ENCODE peak calls at places on chromosomes 12 and 14, in six cellular contexts. E is GM23338, U is astrocyte, R is tibial artery, G is PC-9, W is psoas muscle. M is an unnamed sample. For H3K27me3, the result is how much of the 10 kb centered on the place peaks cover.

GRCh38 chr12:56528836-56529235 is 7.2 kb downstream of the RBMS2 start:
- DNase-seq in E (no peak), U (peak), R (no peak), G (no peak), W (no peak), M (no peak)

GRCh38 chr14:20658246-20658645 is 16.8 kb upstream of the OR6S1 start:
- DNase-seq in E (no peak), U (no peak), R (no peak), G (no peak), W (no peak), M (no peak)

GRCh38 chr12:21330682-21331253 is 3.9 kb downstream of the SLCO1A2 start:
- DNase-seq in E (peak), U (peak), R (no peak), G (no peak), W (no peak), M (no peak)

GRCh38 chr12:131830335-131831020 is 2.3 kb downstream of the MMP17 start:
- DNase-seq in E (peak), U (peak), R (peak), G (peak), W (peak), M (no peak)

GRCh38 chr12:1353451-1353850 is 240.9 kb downstream of the FBXL14 start:
- DNase-seq in E (no peak), U (no peak), R (no peak), G (no peak), W (no peak), M (no peak)

GRCh38 chr12:127941332-127941731 is 325.6 kb upstream of the TMEM132C start:
- DNase-seq in E (no peak), U (peak), R (no peak), G (no peak), W (no peak), M (no peak)

GRCh38 chr14:56005580-56006053 is 112.6 kb upstream of the PELI2 start:
- DNase-seq in E (no peak), U (peak), R (no peak), G (no peak), W (no peak), M (no peak)

GRCh38 chr14:76564471-76565119 is 188.7 kb downstream of the ESRRB start:
- DNase-seq in E (peak), U (no peak), R (no peak), G (no peak), W (no peak), M (no peak)

GRCh38 chr12:105020241-105020962 is 34.3 kb downstream of the NOPCHAP1 start:
- DNase-seq in E (peak), U (no peak), R (no peak), G (no peak), W (no peak), M (no peak)

GRCh38 chr12:90065301-90065801 is 356.7 kb upstream of the ATP2B1 start:
- DNase-seq in E (peak), U (no peak), R (no peak), G (no peak), W (no peak), M (no peak)

GRCh38 chr12:108542320-108542719 is 18.7 kb downstream of the SART3 start:
- DNase-seq in E (no peak), U (no peak), R (no peak), G (no peak), W (no peak), M (no peak)

GRCh38 chr14:103392106-103392505 is 6.9 kb downstream of the MARK3 start:
- DNase-seq in E (no peak), U (no peak), R (peak), G (no peak), W (no peak), M (no peak)

GRCh38 chr14:103388664-103389063 is 3.4 kb downstream of the MARK3 start:
- DNase-seq in E (no peak), U (no peak), R (no peak), G (no peak), W (no peak), M (no peak)

GRCh38 chr14:103392572-103392971 is 7.4 kb downstream of the MARK3 start:
- DNase-seq in E (no peak), U (no peak), R (no peak), G (no peak), W (no peak), M (no peak)

GRCh38 chr14:103391048-103391447 is 5.8 kb downstream of the MARK3 start:
- DNase-seq in E (peak), U (peak), R (no peak), G (peak), W (no peak), M (peak)

DNA sequence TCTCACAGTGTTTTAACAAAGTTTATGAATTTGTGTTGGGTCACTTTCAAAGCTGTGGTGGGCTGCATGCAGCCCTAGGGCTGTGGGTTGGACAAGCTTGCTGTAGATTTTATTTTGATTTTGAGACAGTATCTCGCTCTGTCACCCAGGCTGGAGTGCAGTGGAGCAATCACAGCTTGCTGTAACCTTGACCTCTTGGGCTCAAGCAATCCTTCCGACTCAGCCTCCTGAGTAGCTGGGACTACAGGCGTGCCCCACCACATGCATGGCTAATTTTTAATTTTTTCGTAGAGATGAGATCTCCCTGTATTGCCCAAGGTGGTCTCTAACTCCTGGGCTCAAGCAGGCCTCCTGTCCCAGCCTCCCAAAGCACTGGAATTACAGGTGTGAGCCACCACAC is 5.4 kb downstream of the MARK3 start:
- DNase-seq in E (no peak), U (no peak), R (no peak), G (no peak), W (no peak), M (no peak)
- H3K27ac ChIP-seq in E (peak), U (no peak), R (no peak), G (peak), W (no peak), M (no peak)

GRCh38 chr14:23006544-23007419 is 3.2 kb downstream of the C14orf93 start:
- DNase-seq in E (peak), U (peak), R (peak), G (peak), W (peak), M (peak)
- TF ChIP-seq CTCF in E (no peak), U (no peak), R (no peak), G (no peak), W (peak), M (peak)

DNA sequence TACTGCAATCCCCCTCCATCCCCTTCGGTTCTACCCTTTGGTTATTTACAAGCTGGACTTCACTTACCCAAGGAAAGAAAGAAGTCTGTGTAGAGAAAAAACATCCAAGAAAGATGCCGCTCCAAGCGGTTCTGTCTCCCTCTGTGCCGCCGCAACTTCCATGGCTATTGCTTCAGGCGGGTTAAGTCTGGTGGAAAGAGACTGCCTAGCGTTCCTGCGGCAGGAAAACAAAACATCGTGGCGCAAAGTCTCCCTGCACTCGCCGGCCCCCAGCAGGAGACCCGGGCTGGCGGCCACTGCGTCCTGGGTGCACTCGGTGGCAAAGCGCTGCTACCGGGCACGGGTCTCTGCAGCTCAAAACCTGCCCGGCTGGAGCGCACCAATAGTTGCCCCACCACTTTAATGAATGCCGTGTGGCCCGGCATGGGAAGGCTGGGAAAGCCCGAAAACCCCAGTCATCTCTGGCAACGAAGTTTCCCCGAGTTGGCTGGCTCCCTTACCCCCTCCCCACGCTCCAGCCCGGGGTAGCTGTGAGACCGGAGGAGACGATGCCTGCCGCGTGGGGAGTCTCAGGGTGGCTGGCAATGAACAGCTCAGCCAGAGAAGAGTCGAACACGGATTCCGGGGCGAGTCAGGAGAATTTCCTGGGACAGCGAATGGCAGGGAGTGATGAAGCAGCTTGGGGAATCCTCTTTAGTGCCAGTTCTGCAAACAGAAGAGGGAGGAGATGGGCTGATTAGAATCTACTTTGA is 3.5 kb upstream of the KCNK10 start:
- DNase-seq in E (peak), U (no peak), R (no peak), G (no peak), W (no peak), M (no peak)
- H3K27me3 ChIP-seq in E (half or more), U (half or more), R (under half), G (under half), W (half or more), M (half or more)

DNA sequence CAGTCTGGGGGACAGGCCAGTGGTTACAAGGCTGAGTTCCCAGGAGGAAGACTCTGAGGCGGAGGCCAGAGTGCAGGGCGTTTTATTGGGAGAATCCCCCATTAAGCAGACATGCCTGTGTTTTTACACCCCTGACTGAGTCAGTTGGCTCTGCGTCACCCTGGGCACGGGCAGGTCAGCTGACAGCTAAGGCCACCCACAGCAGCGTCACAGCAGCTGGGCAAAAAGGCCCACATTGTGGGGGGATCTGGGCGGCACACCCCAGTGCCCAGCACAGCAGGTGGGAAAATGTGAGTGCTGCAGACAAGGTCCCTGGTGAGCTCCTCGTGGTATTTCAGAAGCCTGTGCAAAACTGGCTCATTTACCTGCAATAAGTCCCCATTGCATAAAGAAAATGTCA is 184.7 kb downstream of the AACS start:
- DNase-seq in E (no peak), U (no peak), R (no peak), G (no peak), W (no peak), M (no peak)
- H3K27ac ChIP-seq in E (no peak), U (no peak), R (no peak), G (no peak), W (no peak), M (no peak)

DNA sequence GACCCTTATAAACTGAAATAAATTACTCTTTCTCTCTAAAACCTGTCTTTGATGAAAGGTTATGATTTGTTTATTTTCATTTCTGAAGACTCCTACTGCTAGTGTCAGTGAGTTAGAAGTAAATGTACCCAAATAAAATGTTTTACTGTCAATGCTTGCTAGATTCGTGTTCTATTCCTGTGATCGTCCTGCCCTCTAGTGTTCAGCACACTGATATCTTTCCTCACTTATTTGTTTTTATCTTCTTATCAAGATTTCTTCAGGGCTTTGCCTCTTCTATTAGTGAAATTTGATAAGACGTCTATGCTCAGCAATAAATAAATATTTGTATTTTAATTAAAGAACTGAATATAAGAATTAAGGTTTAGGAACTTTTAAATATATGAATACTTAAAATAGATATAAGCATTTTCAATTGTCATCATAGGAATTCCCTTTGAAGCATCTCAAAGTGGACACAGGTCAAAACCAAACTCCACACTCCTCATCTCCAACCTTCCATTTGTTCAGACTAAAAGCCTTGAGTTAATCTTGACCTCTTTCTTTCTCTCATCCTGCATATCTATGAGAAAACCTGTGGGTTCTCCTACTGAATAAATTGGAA is 75.8 kb downstream of the C12orf50 start:
- DNase-seq in E (peak), U (peak), R (no peak), G (peak), W (no peak), M (no peak)
- TF ChIP-seq CTCF in E (peak), U (peak), R (peak), G (peak), W (peak), M (no peak)

DNA sequence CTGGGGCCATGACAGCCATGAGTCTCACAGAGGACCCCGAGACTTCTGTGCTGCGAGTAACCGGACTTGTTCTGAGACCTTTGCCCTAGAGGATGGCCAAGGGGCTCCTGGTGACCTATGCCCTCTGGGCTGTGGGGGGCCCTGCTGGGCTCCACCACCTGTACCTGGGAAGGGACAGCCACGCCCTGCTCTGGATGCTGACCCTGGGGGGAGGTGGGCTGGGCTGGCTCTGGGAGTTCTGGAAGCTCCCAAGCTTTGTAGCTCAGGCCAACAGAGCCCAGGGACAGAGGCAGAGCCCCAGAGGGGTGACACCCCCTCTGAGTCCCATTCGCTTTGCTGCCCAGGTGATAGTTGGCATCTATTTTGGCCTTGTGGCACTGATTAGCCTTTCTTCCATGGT is 2.1 kb downstream of the DNAJC22 start:
- DNase-seq in E (no peak), U (no peak), R (peak), G (no peak), W (no peak), M (no peak)
- H3K27me3 ChIP-seq in E (half or more), U (under half), R (under half), G (under half), W (half or more), M (half or more)

DNA sequence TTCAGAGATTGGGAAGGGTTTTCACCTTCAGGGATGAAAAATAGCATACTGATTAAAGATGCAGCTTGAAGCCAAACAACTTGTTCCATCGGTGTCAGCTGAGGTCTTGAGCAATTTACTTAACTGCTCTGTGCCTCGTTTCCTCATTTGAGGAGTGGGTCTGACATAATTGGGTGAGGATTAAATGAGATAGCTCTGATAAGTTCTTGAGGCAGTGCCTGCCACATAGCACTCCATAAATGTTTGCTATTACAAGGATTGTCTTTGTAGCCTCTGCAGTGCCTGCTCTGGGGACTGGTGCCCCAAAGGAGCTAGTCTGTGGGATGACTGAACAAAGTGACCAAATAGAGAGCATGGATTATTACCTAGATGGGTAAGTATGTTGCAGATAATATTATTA is 50.6 kb downstream of the ATP23 start:
- DNase-seq in E (no peak), U (no peak), R (no peak), G (no peak), W (no peak), M (no peak)
- H3K27ac ChIP-seq in E (no peak), U (no peak), R (no peak), G (no peak), W (no peak), M (no peak)

DNA sequence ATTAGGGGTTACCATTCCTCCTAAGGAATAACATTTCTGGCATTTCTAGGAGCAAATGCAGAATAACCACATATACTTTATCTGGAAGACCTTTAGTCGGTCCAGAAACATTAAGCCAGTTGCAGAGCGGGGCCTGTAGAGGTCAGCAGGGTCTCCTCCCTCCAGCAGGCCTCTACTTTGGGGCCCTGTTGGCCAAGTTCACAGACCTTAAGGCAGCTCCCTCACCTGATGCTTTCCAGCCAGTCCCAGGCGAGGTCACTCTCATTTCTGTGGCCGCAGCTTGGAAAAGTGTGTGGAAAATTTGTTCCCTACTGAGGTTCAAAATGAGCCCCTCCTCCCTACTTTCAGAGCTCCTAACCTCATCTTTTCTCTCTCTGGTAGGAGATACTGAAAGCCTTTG is 74.1 kb downstream of the ESR2 start:
- DNase-seq in E (no peak), U (no peak), R (no peak), G (no peak), W (no peak), M (no peak)
- TF ChIP-seq CTCF in E (peak), U (no peak), R (no peak), G (no peak), W (no peak), M (no peak)

GRCh38 chr12:53824001-53824716 is 72.4 kb upstream of the CISTR start:
- DNase-seq in E (no peak), U (no peak), R (no peak), G (no peak), W (no peak), M (no peak)

GRCh38 chr12:53817021-53817389 is 65.2 kb upstream of the CISTR start:
- DNase-seq in E (no peak), U (no peak), R (no peak), G (no peak), W (no peak), M (no peak)

GRCh38 chr12:53820503-53820902 is 68.7 kb upstream of the CISTR start:
- DNase-seq in E (no peak), U (no peak), R (no peak), G (no peak), W (no peak), M (no peak)

GRCh38 chr12:53816360-53817020 is 64.7 kb upstream of the CISTR start:
- DNase-seq in E (no peak), U (no peak), R (no peak), G (no peak), W (no peak), M (no peak)

DNA sequence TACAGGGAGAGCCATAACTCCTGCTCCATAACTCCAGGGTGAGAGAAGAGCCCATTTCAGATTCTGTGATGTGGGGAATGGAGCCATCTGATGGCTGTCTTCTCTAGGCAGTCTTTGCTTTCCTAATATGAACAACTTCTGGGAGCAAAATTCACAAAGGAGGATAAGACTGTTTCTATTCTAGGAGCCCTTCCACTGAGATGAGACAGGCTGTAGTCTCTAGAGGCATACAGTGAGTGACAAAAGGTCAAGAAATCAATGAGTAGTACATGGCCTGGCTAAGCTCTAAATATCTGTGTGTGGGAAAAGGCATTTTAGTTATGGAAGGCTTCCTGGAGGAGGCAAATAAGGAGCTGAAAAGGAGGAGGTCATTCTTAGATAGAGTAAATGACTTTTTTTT is 69.1 kb upstream of the CISTR start:
- DNase-seq in E (no peak), U (no peak), R (no peak), G (no peak), W (no peak), M (no peak)
- H3K27me3 ChIP-seq in E (under half), U (under half), R (under half), G (under half), W (under half), M (half or more)

GRCh38 chr12:6552140-6552551 is 3.7 kb downstream of the IFFO1 start:
- DNase-seq in E (no peak), U (no peak), R (peak), G (no peak), W (peak), M (no peak)
- H3K27ac ChIP-seq in E (no peak), U (peak), R (peak), G (no peak), W (peak), M (no peak)